ENCODE peak calls at places on chromosomes 1 and 21, in eight cellular contexts. I, M, S, J, R, A, U and W are unnamed samples. For H3K4me1, the result is how much of the 10 kb centered on the place peaks cover.

GRCh38 chr1:56975446-56975845 is 9.6 kb upstream of the C8B start:
- DNase-seq in R (no peak), S (no peak), U (no peak), A (no peak), I (no peak), J (no peak), M (no peak), W (no peak)

GRCh38 chr1:178818416-178818815 is 52.5 kb downstream of the ANGPTL1 start:
- DNase-seq in I (peak), J (no peak), M (no peak), R (no peak), A (no peak), S (peak), U (no peak), W (no peak)

GRCh38 chr1:12556368-12556930 is 61.6 kb downstream of the DHRS3 start:
- DNase-seq in I (peak), U (peak), S (peak), A (no peak), R (peak), M (peak), J (peak), W (no peak)

GRCh38 chr21:25179116-25179515 is 428.2 kb downstream of the MRPL39 start:
- DNase-seq in M (no peak), A (no peak), I (peak), U (no peak), J (no peak), R (no peak), S (peak), W (no peak)

GRCh38 chr1:110106013-110106941 is 6.0 kb upstream of the UBL4B start:
- DNase-seq in S (peak), R (peak), M (peak), J (peak), A (peak), I (peak), U (peak), W (peak)

GRCh38 chr1:228346731-228347130 is 59.9 kb downstream of the TRIM11 start:
- DNase-seq in A (no peak), J (no peak), R (peak), U (peak), M (no peak), S (no peak), I (no peak), W (no peak)

GRCh38 chr1:228014235-228014930 is 7.6 kb downstream of the WNT3A start:
- DNase-seq in A (no peak), I (peak), U (peak), J (no peak), S (no peak), M (no peak), R (no peak), W (no peak)

GRCh38 chr1:206116873-206117150 is 376 bp downstream of the AVPR1B start:
- DNase-seq in J (no peak), S (no peak), U (no peak), A (no peak), R (no peak), M (no peak), I (no peak), W (no peak)

GRCh38 chr1:201113451-201114244 is 1.4 kb upstream of the CACNA1S start:
- DNase-seq in M (no peak), S (no peak), R (no peak), U (no peak), I (no peak), J (no peak), A (no peak), W (no peak)

GRCh38 chr1:19976317-19977003 is 3.0 kb downstream of the PLA2G2A start:
- DNase-seq in M (no peak), U (no peak), R (no peak), S (no peak), A (no peak), I (no peak), J (no peak), W (no peak)

GRCh38 chr1:20956272-20956671 is 169.2 kb upstream of the HP1BP3 start:
- DNase-seq in M (no peak), S (no peak), U (no peak), I (no peak), A (no peak), J (no peak), R (no peak), W (no peak)

GRCh38 chr21:31781737-31782136 is 49.8 kb upstream of the SCAF4 start:
- DNase-seq in U (no peak), A (no peak), J (no peak), I (peak), M (peak), S (peak), R (no peak), W (no peak)

GRCh38 chr21:37871121-37871862 is 45.0 kb downstream of the KCNJ6 start:
- DNase-seq in R (no peak), M (no peak), J (no peak), A (no peak), S (peak), I (peak), U (no peak), W (no peak)

GRCh38 chr21:34499116-34499515 is 12.9 kb downstream of the KCNE1 start:
- DNase-seq in R (no peak), I (no peak), J (no peak), U (no peak), S (no peak), A (no peak), M (no peak), W (no peak)

GRCh38 chr1:222930097-222930496 is 115.3 kb downstream of the DISP1 start:
- DNase-seq in A (no peak), M (no peak), S (no peak), U (no peak), I (no peak), J (no peak), R (no peak), W (no peak)

DNA sequence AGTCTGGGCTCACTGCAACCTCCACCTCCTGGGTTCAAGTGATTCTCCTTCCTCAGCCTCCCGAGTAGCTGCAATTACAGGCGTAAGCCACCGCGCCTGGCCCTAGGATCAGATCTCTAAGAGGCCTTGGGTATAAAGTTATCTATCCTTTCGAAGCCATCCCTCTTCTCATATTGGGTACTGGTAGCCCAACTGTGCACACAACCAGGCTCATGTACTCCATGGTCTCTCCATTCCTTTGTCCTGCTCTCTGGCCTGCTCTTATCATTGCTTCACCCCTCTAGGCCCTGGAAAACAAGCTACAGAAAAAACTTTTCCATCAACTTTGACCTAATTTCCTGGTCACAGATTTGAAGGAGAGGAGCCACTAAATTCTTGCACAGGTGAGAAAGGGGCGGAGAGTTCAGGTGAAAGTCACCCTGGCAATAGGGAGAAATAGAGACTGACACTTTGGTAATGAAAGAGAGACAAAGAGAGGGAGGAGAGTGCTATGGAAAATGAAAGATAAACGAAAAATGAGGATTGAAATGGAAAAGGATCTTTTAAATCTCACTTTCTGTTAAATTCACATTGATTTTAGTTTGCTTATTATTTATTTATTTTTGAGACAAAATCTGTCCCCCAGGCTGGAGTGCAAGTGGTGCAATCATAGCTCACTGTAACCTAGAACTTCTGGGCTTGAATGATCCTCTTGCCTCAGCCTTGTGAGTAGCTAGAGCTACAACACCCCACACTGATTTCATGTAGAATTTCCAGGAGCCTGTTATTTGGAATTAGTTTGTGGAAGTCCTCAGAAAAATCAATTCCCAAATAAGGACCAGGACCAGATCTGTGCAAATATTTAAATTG is 5.9 kb downstream of the TXNIP start:
- DNase-seq in A (peak), R (peak), I (no peak), U (peak), M (no peak), J (peak), S (peak), W (no peak)
- H3K27ac ChIP-seq in A (peak), R (peak), I (no peak), U (peak), M (peak), J (peak), S (peak), W (no peak)

GRCh38 chr1:182616130-182617074 is 12.2 kb upstream of the RGS16 start:
- DNase-seq in J (peak), S (peak), U (peak), M (peak), A (no peak), I (peak), R (peak), W (peak)
- H3K4me1 ChIP-seq in J (half or more), S (under half), U (under half), M (under half), A (under half), I (under half), R (under half), W (under half)

GRCh38 chr1:204923626-204924012 is 53.0 kb downstream of the NFASC start:
- DNase-seq in U (no peak), I (no peak), S (no peak), J (no peak), R (no peak), A (no peak), M (no peak), W (no peak)
- H3K27ac ChIP-seq in U (no peak), I (no peak), S (no peak), J (peak), R (no peak), A (no peak), M (no peak), W (no peak)

GRCh38 chr1:248824701-248825100 is 1.0 kb downstream of the SH3BP5L start:
- DNase-seq in R (no peak), J (no peak), I (no peak), S (no peak), M (no peak), U (no peak), A (no peak), W (no peak)
- H3K4me1 ChIP-seq in R (under half), J (under half), I (under half), S (half or more), M (under half), U (half or more), A (half or more), W (half or more)